ENCODE peak calls at places on chromosomes 6 and 20, in four cellular contexts. One of them, this sample, is unnamed.

GRCh38 chr6:155142902-155143609 is 120.8 kb upstream of the CLDN20 start:
- DNase-seq in heart left ventricle: no peak
- DNase-seq in iPS DF 6.9: no peak
- DNase-seq in AG04450: no peak
- DNase-seq in this sample: no peak

GRCh38 chr20:50750145-50750671 is 18.8 kb downstream of the PARD6B start:
- DNase-seq in heart left ventricle: no peak
- DNase-seq in iPS DF 6.9: no peak
- DNase-seq in AG04450: no peak
- DNase-seq in this sample: no peak

GRCh38 chr20:32524871-32525501 is 60.1 kb downstream of the NOL4L start:
- DNase-seq in heart left ventricle: peak
- DNase-seq in iPS DF 6.9: no peak
- DNase-seq in AG04450: no peak
- DNase-seq in this sample: peak

GRCh38 chr6:106360989-106361430 is 493 bp downstream of the CRYBG1 start:
- DNase-seq in heart left ventricle: peak
- DNase-seq in iPS DF 6.9: peak
- DNase-seq in AG04450: no peak
- DNase-seq in this sample: peak

GRCh38 chr20:32737371-32738223 is 5.7 kb downstream of the COMMD7 start:
- DNase-seq in heart left ventricle: no peak
- DNase-seq in iPS DF 6.9: no peak
- DNase-seq in AG04450: peak
- DNase-seq in this sample: no peak

GRCh38 chr6:1335367-1336037 is 23.6 kb downstream of the FOXQ1 start:
- DNase-seq in heart left ventricle: no peak
- DNase-seq in iPS DF 6.9: no peak
- DNase-seq in AG04450: no peak
- DNase-seq in this sample: peak

GRCh38 chr6:89161326-89162046 is 15.6 kb downstream of the PM20D2 start:
- DNase-seq in heart left ventricle: no peak
- DNase-seq in iPS DF 6.9: no peak
- DNase-seq in AG04450: no peak
- DNase-seq in this sample: no peak

GRCh38 chr6:128827675-128828464 is 55.1 kb upstream of the LAMA2 start:
- DNase-seq in heart left ventricle: no peak
- DNase-seq in iPS DF 6.9: no peak
- DNase-seq in AG04450: peak
- DNase-seq in this sample: no peak

GRCh38 chr6:73369563-73369962 is at the start of gene OOEP:
- DNase-seq in heart left ventricle: no peak
- DNase-seq in iPS DF 6.9: no peak
- DNase-seq in AG04450: no peak
- DNase-seq in this sample: no peak

GRCh38 chr6:110101885-110102284 is 77.6 kb downstream of the WASF1 start:
- DNase-seq in heart left ventricle: no peak
- DNase-seq in iPS DF 6.9: no peak
- DNase-seq in AG04450: no peak
- DNase-seq in this sample: no peak

GRCh38 chr20:58293453-58293852 is 16.1 kb upstream of the RAB22A start:
- DNase-seq in heart left ventricle: peak
- DNase-seq in iPS DF 6.9: no peak
- DNase-seq in AG04450: no peak
- DNase-seq in this sample: no peak

GRCh38 chr6:14661696-14662095 is 544.1 kb downstream of the CD83 start:
- DNase-seq in heart left ventricle: no peak
- DNase-seq in iPS DF 6.9: no peak
- DNase-seq in AG04450: no peak
- DNase-seq in this sample: no peak

GRCh38 chr20:41494451-41494850 is 123.7 kb downstream of the CHD6 start:
- DNase-seq in heart left ventricle: no peak
- DNase-seq in iPS DF 6.9: no peak
- DNase-seq in AG04450: no peak
- DNase-seq in this sample: no peak
- H3K4me3 ChIP-seq in heart left ventricle: no peak
- H3K4me3 ChIP-seq in iPS DF 6.9: no peak
- H3K4me3 ChIP-seq in AG04450: no peak
- H3K4me3 ChIP-seq in this sample: no peak

GRCh38 chr6:37134622-37135191 is 35.2 kb upstream of the PIM1 start:
- DNase-seq in heart left ventricle: no peak
- DNase-seq in iPS DF 6.9: no peak
- DNase-seq in AG04450: peak
- DNase-seq in this sample: peak

GRCh38 chr6:37130704-37131103 is 39.2 kb upstream of the PIM1 start:
- DNase-seq in heart left ventricle: peak
- DNase-seq in iPS DF 6.9: no peak
- DNase-seq in AG04450: no peak
- DNase-seq in this sample: peak

GRCh38 chr6:37131960-37132253 is 38.0 kb upstream of the PIM1 start:
- DNase-seq in heart left ventricle: no peak
- DNase-seq in iPS DF 6.9: no peak
- DNase-seq in AG04450: no peak
- DNase-seq in this sample: no peak

GRCh38 chr6:37127961-37128862 is 41.7 kb upstream of the PIM1 start:
- DNase-seq in heart left ventricle: no peak
- DNase-seq in iPS DF 6.9: no peak
- DNase-seq in AG04450: no peak
- DNase-seq in this sample: no peak

DNA sequence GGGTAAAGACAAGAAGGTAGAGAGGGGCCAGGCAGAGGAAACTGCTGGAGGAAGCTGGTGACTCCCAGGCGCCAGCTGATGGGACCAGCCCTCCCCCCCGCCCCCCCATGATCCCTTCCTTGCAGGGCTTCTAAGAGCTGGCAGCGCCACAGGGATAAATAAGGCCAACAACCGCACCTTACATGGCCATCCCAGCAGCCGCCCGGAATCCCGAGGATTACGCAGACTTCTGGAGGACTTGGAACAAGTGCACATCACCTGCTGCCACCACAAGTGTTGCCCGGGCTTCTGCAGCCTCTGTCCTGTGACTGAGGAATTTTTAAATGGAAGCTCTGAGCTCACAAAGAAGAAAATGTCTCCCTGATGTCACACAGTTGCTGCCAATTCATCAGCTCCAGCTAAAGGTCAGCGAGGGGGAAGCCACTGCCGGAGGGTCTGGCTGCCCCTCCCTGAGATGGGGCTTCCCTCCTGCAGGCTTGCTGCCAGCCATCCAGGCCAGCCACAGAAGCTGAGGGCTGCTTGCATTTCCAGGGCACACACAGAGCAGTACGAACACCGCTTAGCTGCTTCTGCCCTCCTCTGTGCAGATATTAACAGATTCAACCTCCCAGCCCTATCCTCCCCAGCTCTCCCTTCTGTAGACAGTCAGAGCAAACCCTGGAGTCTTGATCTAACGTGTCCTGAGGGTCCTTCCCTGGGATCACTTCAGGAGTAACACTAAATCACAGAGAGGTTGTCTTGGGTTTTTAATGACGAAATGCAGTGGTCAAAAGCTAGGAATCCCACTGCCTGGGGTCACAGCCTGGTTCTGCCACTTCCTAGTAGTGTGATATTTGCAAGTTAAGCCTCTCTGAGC is 38.6 kb upstream of the PIM1 start:
- DNase-seq in heart left ventricle: peak
- DNase-seq in iPS DF 6.9: no peak
- DNase-seq in AG04450: no peak
- DNase-seq in this sample: no peak
- H3K4me3 ChIP-seq in heart left ventricle: no peak
- H3K4me3 ChIP-seq in iPS DF 6.9: no peak
- H3K4me3 ChIP-seq in AG04450: no peak
- H3K4me3 ChIP-seq in this sample: no peak

GRCh38 chr20:3916347-3916746 is 27.2 kb downstream of the PANK2 start:
- DNase-seq in heart left ventricle: no peak
- DNase-seq in iPS DF 6.9: no peak
- DNase-seq in AG04450: no peak
- DNase-seq in this sample: no peak
- H3K4me3 ChIP-seq in heart left ventricle: no peak
- H3K4me3 ChIP-seq in iPS DF 6.9: no peak
- H3K4me3 ChIP-seq in AG04450: no peak
- H3K4me3 ChIP-seq in this sample: no peak

DNA sequence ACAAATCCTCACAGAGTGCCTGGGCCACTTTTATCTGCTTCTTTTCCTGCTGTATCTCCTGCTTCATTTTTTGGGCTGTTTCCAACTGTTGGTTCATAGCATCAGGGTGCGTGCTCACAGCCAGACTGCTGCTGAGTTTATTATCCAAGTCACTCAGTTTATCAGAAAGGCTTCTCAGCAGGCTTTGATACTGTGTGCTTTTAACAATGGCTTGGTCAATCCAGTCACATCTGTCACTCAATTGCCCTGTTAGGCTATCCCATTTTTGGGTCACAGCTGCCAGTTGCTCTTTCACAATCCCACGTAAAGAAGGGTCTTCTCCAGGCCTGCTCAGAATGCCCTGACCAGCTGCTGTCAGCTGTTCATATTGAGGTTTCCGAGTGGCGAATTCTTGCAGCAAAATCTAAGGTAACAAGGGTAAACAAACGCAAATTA is 87.2 kb downstream of the DST start:
- DNase-seq in heart left ventricle: peak
- DNase-seq in iPS DF 6.9: no peak
- DNase-seq in AG04450: no peak
- DNase-seq in this sample: no peak
- H3K4me3 ChIP-seq in heart left ventricle: no peak
- H3K4me3 ChIP-seq in iPS DF 6.9: no peak
- H3K4me3 ChIP-seq in AG04450: no peak
- H3K4me3 ChIP-seq in this sample: no peak

GRCh38 chr6:48061630-48062029 is 49.4 kb downstream of the PTCHD4 start:
- DNase-seq in heart left ventricle: no peak
- DNase-seq in iPS DF 6.9: no peak
- DNase-seq in AG04450: no peak
- DNase-seq in this sample: no peak
- H3K4me3 ChIP-seq in heart left ventricle: no peak
- H3K4me3 ChIP-seq in iPS DF 6.9: no peak
- H3K4me3 ChIP-seq in AG04450: no peak
- H3K4me3 ChIP-seq in this sample: no peak

GRCh38 chr6:50891290-50891689 is 72.6 kb downstream of the TFAP2B start:
- DNase-seq in heart left ventricle: no peak
- DNase-seq in iPS DF 6.9: no peak
- DNase-seq in AG04450: no peak
- DNase-seq in this sample: no peak
- H3K4me3 ChIP-seq in heart left ventricle: no peak
- H3K4me3 ChIP-seq in iPS DF 6.9: no peak
- H3K4me3 ChIP-seq in AG04450: no peak
- H3K4me3 ChIP-seq in this sample: no peak

DNA sequence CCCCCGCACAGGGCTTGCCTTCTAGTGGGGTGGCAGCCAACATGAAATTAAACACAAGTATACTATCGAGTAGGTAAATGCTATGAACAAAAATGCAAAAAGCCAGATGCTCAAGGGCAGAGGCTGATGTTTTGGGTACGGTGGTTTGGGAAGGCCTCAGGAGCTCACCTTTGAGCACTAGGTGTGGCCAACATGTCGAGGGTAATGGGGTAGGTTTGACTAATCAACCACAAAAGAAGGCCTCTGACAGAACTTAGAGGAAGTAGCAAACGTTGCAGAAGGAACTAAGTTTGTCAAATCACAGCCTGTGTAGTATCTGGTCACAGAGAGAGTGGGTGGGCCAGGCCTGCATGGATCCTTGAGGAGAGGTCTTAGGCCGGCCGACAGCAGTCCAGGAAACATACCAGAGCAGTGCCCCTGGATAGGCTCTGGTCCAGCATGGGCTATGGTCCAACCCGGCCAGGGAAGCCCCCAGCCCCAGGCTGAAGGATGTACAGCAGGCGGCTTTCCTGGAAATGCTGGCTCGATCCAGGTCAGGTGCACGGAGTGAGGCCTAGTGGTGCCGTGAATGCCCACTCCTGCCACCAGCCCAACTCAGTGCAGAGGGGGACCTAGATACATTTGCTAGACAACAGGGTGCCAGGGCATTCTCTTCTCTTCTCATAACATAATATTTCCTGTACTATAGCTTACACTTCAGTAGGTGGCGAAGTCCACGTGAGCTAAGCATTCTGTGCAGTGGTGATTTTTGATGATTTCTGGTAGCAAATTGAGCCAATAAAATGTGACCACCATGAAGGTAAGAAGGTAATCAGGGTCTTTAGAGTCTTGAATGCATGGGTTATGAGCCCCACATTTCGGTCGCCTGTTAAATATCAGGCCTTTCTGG is 56.3 kb upstream of the CD93 start:
- DNase-seq in heart left ventricle: no peak
- DNase-seq in iPS DF 6.9: no peak
- DNase-seq in AG04450: no peak
- DNase-seq in this sample: no peak
- H3K4me3 ChIP-seq in heart left ventricle: no peak
- H3K4me3 ChIP-seq in iPS DF 6.9: no peak
- H3K4me3 ChIP-seq in AG04450: no peak
- H3K4me3 ChIP-seq in this sample: no peak

DNA sequence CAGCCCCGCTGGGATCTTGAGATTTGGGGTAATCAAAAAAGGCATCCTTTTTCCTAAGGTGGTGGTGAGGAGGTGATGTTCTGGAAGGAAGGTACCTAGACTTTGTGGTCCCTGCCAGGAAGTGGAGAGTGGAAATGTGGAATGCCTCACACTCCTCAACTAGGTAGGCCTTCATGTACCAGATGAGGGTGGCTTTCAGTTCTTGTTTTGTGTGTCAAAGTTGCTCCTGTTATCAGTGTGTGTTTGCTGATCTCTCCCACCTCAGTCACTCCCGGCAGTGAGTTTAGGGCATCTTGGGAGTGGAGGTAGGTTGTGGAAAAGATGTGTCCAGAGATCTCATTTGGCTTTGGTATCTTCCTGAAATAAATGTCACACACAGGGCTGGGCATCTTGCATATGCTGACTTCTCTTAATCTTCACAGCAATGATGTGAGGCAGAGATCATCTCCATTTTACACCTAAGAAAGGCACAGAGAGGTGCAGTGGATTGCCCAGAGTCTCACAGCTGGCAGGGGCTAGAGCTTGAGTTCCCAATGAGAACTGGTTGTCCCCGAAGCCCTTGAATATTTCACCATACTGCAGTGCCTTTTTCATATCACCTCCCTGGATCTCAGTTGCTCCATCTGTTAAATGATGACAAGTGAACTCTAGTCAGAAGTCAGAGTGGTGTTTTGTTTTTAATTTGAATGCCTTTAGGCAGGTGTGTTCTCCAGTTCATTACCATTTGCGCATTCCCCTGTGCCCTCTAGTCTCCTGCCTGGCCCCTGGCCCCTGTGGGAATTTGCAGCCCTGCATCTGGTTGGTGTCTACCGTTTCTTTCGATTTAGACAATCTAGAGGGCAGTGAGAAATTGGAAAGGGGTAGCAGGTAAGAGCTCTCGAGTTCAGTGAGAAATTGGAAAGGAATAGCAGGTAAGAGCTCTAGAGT is 2.9 kb downstream of the PKIG start:
- DNase-seq in heart left ventricle: no peak
- DNase-seq in iPS DF 6.9: no peak
- DNase-seq in AG04450: no peak
- DNase-seq in this sample: no peak
- H3K4me3 ChIP-seq in heart left ventricle: peak
- H3K4me3 ChIP-seq in iPS DF 6.9: no peak
- H3K4me3 ChIP-seq in AG04450: no peak
- H3K4me3 ChIP-seq in this sample: no peak